ENCODE peak calls at places on chromosomes 7 and 10, in nine cellular contexts. One of them, this sample, is unnamed. For H3K9me3 and H3K36me3, the result is how much of the 10 kb centered on the place peaks cover.

GRCh38 chr10:54159924-54160323 is 641.1 kb downstream of the PCDH15 start:
- DNase-seq in breast epithelium: no peak
- DNase-seq in right atrium auricular region: no peak
- DNase-seq in HCT116: no peak
- DNase-seq in BE2C: peak
- DNase-seq in naive thymus-derived CD4-positive, alpha-beta T cell: no peak
- DNase-seq in SJSA1: no peak
- DNase-seq in Peyer's patch: no peak
- DNase-seq in heart left ventricle: no peak
- DNase-seq in this sample: no peak

GRCh38 chr7:51620690-51621089 is 304.1 kb upstream of the COBL start:
- DNase-seq in breast epithelium: no peak
- DNase-seq in right atrium auricular region: no peak
- DNase-seq in HCT116: no peak
- DNase-seq in BE2C: peak
- DNase-seq in naive thymus-derived CD4-positive, alpha-beta T cell: no peak
- DNase-seq in SJSA1: no peak
- DNase-seq in Peyer's patch: no peak
- DNase-seq in heart left ventricle: no peak
- DNase-seq in this sample: no peak

GRCh38 chr7:25863727-25864116 is 288.3 kb upstream of the NFE2L3 start:
- DNase-seq in breast epithelium: no peak
- DNase-seq in right atrium auricular region: no peak
- DNase-seq in HCT116: no peak
- DNase-seq in BE2C: no peak
- DNase-seq in naive thymus-derived CD4-positive, alpha-beta T cell: no peak
- DNase-seq in SJSA1: no peak
- DNase-seq in Peyer's patch: no peak
- DNase-seq in heart left ventricle: no peak
- DNase-seq in this sample: no peak

GRCh38 chr10:1050555-1050954 is 1.6 kb upstream of the IDI1 start:
- DNase-seq in breast epithelium: no peak
- DNase-seq in right atrium auricular region: no peak
- DNase-seq in HCT116: peak
- DNase-seq in BE2C: no peak
- DNase-seq in naive thymus-derived CD4-positive, alpha-beta T cell: peak
- DNase-seq in SJSA1: no peak
- DNase-seq in Peyer's patch: peak
- DNase-seq in heart left ventricle: no peak
- DNase-seq in this sample: no peak

GRCh38 chr7:25665346-25665745 is 437.1 kb upstream of the NPVF start:
- DNase-seq in breast epithelium: peak
- DNase-seq in right atrium auricular region: no peak
- DNase-seq in HCT116: no peak
- DNase-seq in BE2C: no peak
- DNase-seq in naive thymus-derived CD4-positive, alpha-beta T cell: no peak
- DNase-seq in SJSA1: no peak
- DNase-seq in Peyer's patch: no peak
- DNase-seq in heart left ventricle: no peak
- DNase-seq in this sample: no peak

GRCh38 chr10:96025566-96025965 is 17.8 kb upstream of the CCNJ start:
- DNase-seq in breast epithelium: no peak
- DNase-seq in right atrium auricular region: no peak
- DNase-seq in HCT116: peak
- DNase-seq in BE2C: peak
- DNase-seq in naive thymus-derived CD4-positive, alpha-beta T cell: no peak
- DNase-seq in SJSA1: no peak
- DNase-seq in Peyer's patch: no peak
- DNase-seq in heart left ventricle: no peak
- DNase-seq in this sample: no peak

GRCh38 chr7:134016223-134016941 is 110.8 kb upstream of the LRGUK start:
- DNase-seq in breast epithelium: no peak
- DNase-seq in right atrium auricular region: no peak
- DNase-seq in HCT116: peak
- DNase-seq in BE2C: peak
- DNase-seq in naive thymus-derived CD4-positive, alpha-beta T cell: no peak
- DNase-seq in SJSA1: no peak
- DNase-seq in Peyer's patch: no peak
- DNase-seq in heart left ventricle: peak
- DNase-seq in this sample: no peak

GRCh38 chr7:16129431-16130126 is 291.8 kb downstream of the CRPPA start:
- DNase-seq in breast epithelium: no peak
- DNase-seq in right atrium auricular region: no peak
- DNase-seq in HCT116: peak
- DNase-seq in BE2C: no peak
- DNase-seq in naive thymus-derived CD4-positive, alpha-beta T cell: no peak
- DNase-seq in SJSA1: no peak
- DNase-seq in Peyer's patch: no peak
- DNase-seq in heart left ventricle: no peak
- DNase-seq in this sample: no peak

GRCh38 chr7:158527902-158528502 is 59.6 kb downstream of the PTPRN2 start:
- DNase-seq in breast epithelium: no peak
- DNase-seq in right atrium auricular region: no peak
- DNase-seq in HCT116: no peak
- DNase-seq in BE2C: no peak
- DNase-seq in naive thymus-derived CD4-positive, alpha-beta T cell: no peak
- DNase-seq in SJSA1: no peak
- DNase-seq in Peyer's patch: no peak
- DNase-seq in heart left ventricle: no peak
- DNase-seq in this sample: peak

GRCh38 chr7:158527495-158527894 is 60.1 kb downstream of the PTPRN2 start:
- DNase-seq in breast epithelium: no peak
- DNase-seq in right atrium auricular region: no peak
- DNase-seq in HCT116: no peak
- DNase-seq in BE2C: no peak
- DNase-seq in naive thymus-derived CD4-positive, alpha-beta T cell: no peak
- DNase-seq in SJSA1: no peak
- DNase-seq in Peyer's patch: no peak
- DNase-seq in heart left ventricle: no peak
- DNase-seq in this sample: peak

GRCh38 chr7:158527038-158527437 is 60.6 kb downstream of the PTPRN2 start:
- DNase-seq in breast epithelium: no peak
- DNase-seq in right atrium auricular region: no peak
- DNase-seq in HCT116: no peak
- DNase-seq in BE2C: no peak
- DNase-seq in naive thymus-derived CD4-positive, alpha-beta T cell: no peak
- DNase-seq in SJSA1: no peak
- DNase-seq in Peyer's patch: no peak
- DNase-seq in heart left ventricle: no peak
- DNase-seq in this sample: peak

GRCh38 chr7:158525648-158526484 is 61.8 kb downstream of the PTPRN2 start:
- DNase-seq in breast epithelium: no peak
- DNase-seq in right atrium auricular region: no peak
- DNase-seq in HCT116: no peak
- DNase-seq in BE2C: peak
- DNase-seq in naive thymus-derived CD4-positive, alpha-beta T cell: no peak
- DNase-seq in SJSA1: no peak
- DNase-seq in Peyer's patch: no peak
- DNase-seq in heart left ventricle: no peak
- DNase-seq in this sample: peak

DNA sequence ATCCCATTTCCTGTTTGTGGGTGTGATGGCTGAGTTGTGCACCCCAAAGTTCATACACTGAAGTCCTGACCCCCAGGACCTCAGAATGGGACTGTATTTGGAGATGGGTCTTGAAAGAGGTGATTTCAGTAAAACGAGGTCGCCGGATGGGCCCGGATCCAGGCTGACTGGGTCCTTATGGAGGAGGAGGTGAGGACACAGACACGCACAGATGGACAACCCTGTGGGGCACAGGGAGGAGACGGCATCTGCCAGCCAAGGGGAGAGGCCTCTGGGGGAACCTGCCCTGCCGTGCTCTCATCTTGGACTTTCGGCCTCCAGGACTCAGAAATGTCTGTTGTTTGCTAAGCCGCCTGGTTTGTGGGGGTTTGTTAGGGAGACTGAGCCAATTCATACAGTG is 61.1 kb downstream of the PTPRN2 start:
- DNase-seq in breast epithelium: no peak
- DNase-seq in right atrium auricular region: no peak
- DNase-seq in HCT116: no peak
- DNase-seq in BE2C: no peak
- DNase-seq in naive thymus-derived CD4-positive, alpha-beta T cell: no peak
- DNase-seq in SJSA1: no peak
- DNase-seq in Peyer's patch: no peak
- DNase-seq in heart left ventricle: no peak
- DNase-seq in this sample: peak
- H3K9me3 ChIP-seq in breast epithelium: under half
- H3K9me3 ChIP-seq in right atrium auricular region: under half
- H3K9me3 ChIP-seq in HCT116: under half
- H3K9me3 ChIP-seq in BE2C: under half
- H3K9me3 ChIP-seq in naive thymus-derived CD4-positive, alpha-beta T cell: under half
- H3K9me3 ChIP-seq in SJSA1: under half
- H3K9me3 ChIP-seq in Peyer's patch: under half
- H3K9me3 ChIP-seq in heart left ventricle: under half
- H3K9me3 ChIP-seq in this sample: under half

DNA sequence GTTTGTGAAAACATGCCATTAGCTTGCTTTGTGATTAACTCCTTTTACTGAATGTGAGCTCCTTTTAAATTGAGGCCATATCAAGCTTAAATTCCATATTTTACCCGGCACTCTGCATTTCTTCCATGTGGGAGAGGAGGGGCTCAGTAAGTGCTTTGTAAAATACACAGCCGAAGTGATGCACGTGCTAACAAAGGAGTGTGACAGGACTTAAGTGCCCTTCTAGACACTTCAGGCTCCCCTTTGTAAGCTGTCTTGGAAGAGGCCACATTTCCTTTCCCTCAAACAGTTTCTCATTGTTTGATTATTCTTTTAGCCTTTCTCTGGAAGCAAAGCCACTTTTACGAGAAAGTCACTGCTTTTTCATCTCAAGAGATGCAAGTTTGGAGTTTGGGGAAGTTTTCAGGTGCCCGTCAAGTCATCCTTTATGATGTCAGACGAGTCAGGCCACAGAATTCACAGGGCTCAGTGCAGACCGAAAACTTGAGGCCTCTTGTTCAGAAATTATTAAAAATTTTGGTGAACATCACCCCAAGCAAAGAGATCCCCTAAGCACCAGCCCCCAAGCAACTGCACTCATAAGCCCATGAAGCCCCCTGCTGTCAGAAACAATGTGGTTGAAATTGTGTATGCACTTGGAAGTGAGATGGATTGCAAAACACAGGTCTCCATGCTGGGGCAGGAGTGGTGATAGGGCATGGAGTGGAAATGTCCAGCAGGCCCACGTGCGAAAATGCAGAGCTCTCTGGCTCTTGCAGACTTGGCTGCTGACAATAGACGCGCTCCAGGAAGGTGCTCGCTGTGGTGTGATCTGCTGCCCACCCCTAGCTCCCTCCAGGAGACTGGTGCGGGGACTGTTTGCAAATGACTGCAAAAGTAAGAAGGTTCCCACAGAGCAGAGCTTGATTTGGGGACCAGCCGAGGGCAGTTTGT is 11.5 kb downstream of the IKZF1 start:
- DNase-seq in breast epithelium: no peak
- DNase-seq in right atrium auricular region: no peak
- DNase-seq in HCT116: no peak
- DNase-seq in BE2C: no peak
- DNase-seq in naive thymus-derived CD4-positive, alpha-beta T cell: no peak
- DNase-seq in SJSA1: no peak
- DNase-seq in Peyer's patch: no peak
- DNase-seq in heart left ventricle: no peak
- DNase-seq in this sample: no peak
- H3K36me3 ChIP-seq in breast epithelium: under half
- H3K36me3 ChIP-seq in right atrium auricular region: under half
- H3K36me3 ChIP-seq in HCT116: under half
- H3K36me3 ChIP-seq in BE2C: under half
- H3K36me3 ChIP-seq in naive thymus-derived CD4-positive, alpha-beta T cell: under half
- H3K36me3 ChIP-seq in SJSA1: under half
- H3K36me3 ChIP-seq in Peyer's patch: under half
- H3K36me3 ChIP-seq in heart left ventricle: under half
- H3K36me3 ChIP-seq in this sample: under half

GRCh38 chr10:30359373-30360206 is 10.5 kb upstream of the MTPAP start:
- DNase-seq in breast epithelium: no peak
- DNase-seq in right atrium auricular region: no peak
- DNase-seq in HCT116: peak
- DNase-seq in BE2C: peak
- DNase-seq in naive thymus-derived CD4-positive, alpha-beta T cell: peak
- DNase-seq in SJSA1: peak
- DNase-seq in Peyer's patch: peak
- DNase-seq in heart left ventricle: peak
- DNase-seq in this sample: no peak
- H3K4me3 ChIP-seq in breast epithelium: no peak
- H3K4me3 ChIP-seq in right atrium auricular region: no peak
- H3K4me3 ChIP-seq in HCT116: no peak
- H3K4me3 ChIP-seq in BE2C: no peak
- H3K4me3 ChIP-seq in naive thymus-derived CD4-positive, alpha-beta T cell: no peak
- H3K4me3 ChIP-seq in SJSA1: no peak
- H3K4me3 ChIP-seq in Peyer's patch: no peak
- H3K4me3 ChIP-seq in heart left ventricle: no peak
- H3K4me3 ChIP-seq in this sample: no peak

GRCh38 chr7:128265906-128266300 is 24.8 kb downstream of the LEP start:
- DNase-seq in breast epithelium: no peak
- DNase-seq in right atrium auricular region: no peak
- DNase-seq in HCT116: no peak
- DNase-seq in BE2C: peak
- DNase-seq in naive thymus-derived CD4-positive, alpha-beta T cell: no peak
- DNase-seq in SJSA1: no peak
- DNase-seq in Peyer's patch: no peak
- DNase-seq in heart left ventricle: no peak
- DNase-seq in this sample: no peak

GRCh38 chr7:128263420-128263819 is 22.3 kb downstream of the LEP start:
- DNase-seq in breast epithelium: no peak
- DNase-seq in right atrium auricular region: no peak
- DNase-seq in HCT116: no peak
- DNase-seq in BE2C: no peak
- DNase-seq in naive thymus-derived CD4-positive, alpha-beta T cell: no peak
- DNase-seq in SJSA1: no peak
- DNase-seq in Peyer's patch: no peak
- DNase-seq in heart left ventricle: no peak
- DNase-seq in this sample: no peak

GRCh38 chr7:128265156-128265905 is 24.3 kb downstream of the LEP start:
- DNase-seq in breast epithelium: no peak
- DNase-seq in right atrium auricular region: no peak
- DNase-seq in HCT116: no peak
- DNase-seq in BE2C: no peak
- DNase-seq in naive thymus-derived CD4-positive, alpha-beta T cell: no peak
- DNase-seq in SJSA1: no peak
- DNase-seq in Peyer's patch: no peak
- DNase-seq in heart left ventricle: no peak
- DNase-seq in this sample: no peak

GRCh38 chr7:128262273-128263028 is 21.4 kb downstream of the LEP start:
- DNase-seq in breast epithelium: no peak
- DNase-seq in right atrium auricular region: no peak
- DNase-seq in HCT116: no peak
- DNase-seq in BE2C: no peak
- DNase-seq in naive thymus-derived CD4-positive, alpha-beta T cell: no peak
- DNase-seq in SJSA1: no peak
- DNase-seq in Peyer's patch: no peak
- DNase-seq in heart left ventricle: no peak
- DNase-seq in this sample: no peak

DNA sequence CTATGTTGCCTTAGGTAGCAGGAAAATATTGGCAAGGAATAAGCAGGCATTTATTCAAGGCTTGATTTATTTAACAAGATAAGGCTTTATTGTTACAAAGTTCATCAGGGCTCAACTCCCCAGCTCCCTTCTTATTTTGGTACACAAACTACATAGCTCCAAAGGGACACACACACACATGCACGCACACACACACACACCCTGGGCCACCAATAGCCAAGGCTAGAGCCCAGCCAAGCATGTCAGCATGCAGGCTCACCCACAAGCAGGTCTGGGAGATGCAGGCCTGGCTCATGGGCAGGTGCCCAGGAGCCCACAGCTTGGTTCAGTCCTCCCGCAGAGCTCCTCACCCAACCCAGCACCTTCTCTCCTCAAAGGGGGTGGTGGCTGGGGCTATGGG is 23.4 kb downstream of the LEP start:
- DNase-seq in breast epithelium: no peak
- DNase-seq in right atrium auricular region: no peak
- DNase-seq in HCT116: no peak
- DNase-seq in BE2C: peak
- DNase-seq in naive thymus-derived CD4-positive, alpha-beta T cell: no peak
- DNase-seq in SJSA1: no peak
- DNase-seq in Peyer's patch: no peak
- DNase-seq in heart left ventricle: no peak
- DNase-seq in this sample: no peak
- H3K9me3 ChIP-seq in breast epithelium: under half
- H3K9me3 ChIP-seq in right atrium auricular region: under half
- H3K9me3 ChIP-seq in HCT116: under half
- H3K9me3 ChIP-seq in BE2C: under half
- H3K9me3 ChIP-seq in naive thymus-derived CD4-positive, alpha-beta T cell: under half
- H3K9me3 ChIP-seq in SJSA1: under half
- H3K9me3 ChIP-seq in Peyer's patch: under half
- H3K9me3 ChIP-seq in heart left ventricle: under half
- H3K9me3 ChIP-seq in this sample: under half

This sample was measured in kidney.